ENCODE peak calls at places on chromosome 16, in seven cellular contexts. One of them, this sample, is unnamed.

GRCh38 chr16:11742041-11742535 is 569 bp downstream of the TXNDC11 start:
- DNase-seq in HepG2: peak; percentile 32
- DNase-seq in SK-N-SH: no peak
- DNase-seq in HCT116: no peak
- DNase-seq in Panc1: no peak
- DNase-seq in K562: peak; percentile 53
- DNase-seq in A549: peak; percentile 39
- DNase-seq in this sample: no peak

GRCh38 chr16:81697321-81697885 is 81.7 kb upstream of the PLCG2 start:
- DNase-seq in SK-N-SH: peak; percentile 61
- DNase-seq in A549: peak; percentile 76
- DNase-seq in HepG2: peak; percentile 45
- DNase-seq in K562: peak; percentile 79
- DNase-seq in HCT116: peak; percentile 51
- DNase-seq in Panc1: peak; percentile 22
- DNase-seq in this sample: peak; percentile 81

GRCh38 chr16:63323055-63323454 is 1286.8 kb upstream of the CDH8 start:
- DNase-seq in Panc1: no peak
- DNase-seq in SK-N-SH: no peak
- DNase-seq in HepG2: no peak
- DNase-seq in K562: no peak
- DNase-seq in HCT116: no peak
- DNase-seq in A549: no peak
- DNase-seq in this sample: no peak

GRCh38 chr16:89004209-89004831 is 27.3 kb upstream of the CBFA2T3 start:
- DNase-seq in Panc1: no peak
- DNase-seq in SK-N-SH: peak; percentile 86
- DNase-seq in HepG2: no peak
- DNase-seq in HCT116: no peak
- DNase-seq in A549: no peak
- DNase-seq in K562: peak; percentile 96
- DNase-seq in this sample: no peak

GRCh38 chr16:78437352-78437968 is 338.0 kb downstream of the WWOX start:
- DNase-seq in A549: peak; percentile 27
- DNase-seq in HepG2: peak; percentile 38
- DNase-seq in SK-N-SH: peak; percentile 50
- DNase-seq in HCT116: no peak
- DNase-seq in Panc1: peak; percentile 7
- DNase-seq in K562: peak; percentile 61
- DNase-seq in this sample: peak; percentile 76

GRCh38 chr16:87812200-87812656 is 46.4 kb upstream of the KLHDC4 start:
- DNase-seq in A549: no peak
- DNase-seq in SK-N-SH: peak; percentile 65
- DNase-seq in HepG2: peak; percentile 68
- DNase-seq in HCT116: no peak
- DNase-seq in K562: no peak
- DNase-seq in Panc1: no peak
- DNase-seq in this sample: no peak

GRCh38 chr16:11876306-11876705 is 25.0 kb upstream of the RSL1D1 start:
- DNase-seq in A549: no peak
- DNase-seq in SK-N-SH: no peak
- DNase-seq in HCT116: no peak
- DNase-seq in HepG2: no peak
- DNase-seq in K562: no peak
- DNase-seq in Panc1: no peak
- DNase-seq in this sample: no peak

GRCh38 chr16:88759245-88759975 is 25.6 kb downstream of the PIEZO1 start:
- DNase-seq in HepG2: peak; percentile 98
- DNase-seq in A549: no peak
- DNase-seq in Panc1: no peak
- DNase-seq in HCT116: no peak
- DNase-seq in SK-N-SH: no peak
- DNase-seq in K562: no peak
- DNase-seq in this sample: peak; percentile 72

GRCh38 chr16:49352923-49353322 is 20.7 kb upstream of the C16orf78 start:
- DNase-seq in K562: peak; percentile 34
- DNase-seq in HepG2: peak; percentile 23
- DNase-seq in A549: peak; percentile 23
- DNase-seq in SK-N-SH: peak; percentile 46
- DNase-seq in HCT116: peak; percentile 6
- DNase-seq in Panc1: no peak
- DNase-seq in this sample: peak; percentile 83

GRCh38 chr16:7597677-7598076 is 265.0 kb downstream of the RBFOX1 start:
- DNase-seq in SK-N-SH: no peak
- DNase-seq in K562: no peak
- DNase-seq in HepG2: no peak
- DNase-seq in Panc1: no peak
- DNase-seq in A549: no peak
- DNase-seq in HCT116: no peak
- DNase-seq in this sample: no peak

GRCh38 chr16:88437367-88437964 is 15.6 kb upstream of the ZFPM1 start:
- DNase-seq in A549: peak; percentile 52
- DNase-seq in HCT116: peak; percentile 37
- DNase-seq in HepG2: peak; percentile 48
- DNase-seq in Panc1: no peak
- DNase-seq in SK-N-SH: peak; percentile 95
- DNase-seq in K562: peak; percentile 84
- DNase-seq in this sample: peak; percentile 92

GRCh38 chr16:27768651-27769270 is 218.8 kb downstream of the KATNIP start:
- DNase-seq in K562: no peak
- DNase-seq in A549: no peak
- DNase-seq in HepG2: no peak
- DNase-seq in HCT116: no peak
- DNase-seq in Panc1: no peak
- DNase-seq in SK-N-SH: no peak
- DNase-seq in this sample: no peak

GRCh38 chr16:13036600-13036999 is 135.2 kb downstream of the SHISA9 start:
- DNase-seq in A549: peak; percentile 30
- DNase-seq in K562: peak; percentile 23
- DNase-seq in SK-N-SH: no peak
- DNase-seq in Panc1: no peak
- DNase-seq in HCT116: no peak
- DNase-seq in HepG2: peak; percentile 43
- DNase-seq in this sample: peak; percentile 90

GRCh38 chr16:53456625-53457024 is 22.4 kb downstream of the RBL2 start:
- DNase-seq in A549: no peak
- DNase-seq in Panc1: no peak
- DNase-seq in HepG2: no peak
- DNase-seq in HCT116: no peak
- DNase-seq in SK-N-SH: no peak
- DNase-seq in K562: no peak
- DNase-seq in this sample: peak; percentile 3

GRCh38 chr16:53458623-53459022 is 24.4 kb downstream of the RBL2 start:
- DNase-seq in A549: no peak
- DNase-seq in Panc1: no peak
- DNase-seq in HepG2: no peak
- DNase-seq in SK-N-SH: no peak
- DNase-seq in HCT116: no peak
- DNase-seq in K562: no peak
- DNase-seq in this sample: no peak

DNA sequence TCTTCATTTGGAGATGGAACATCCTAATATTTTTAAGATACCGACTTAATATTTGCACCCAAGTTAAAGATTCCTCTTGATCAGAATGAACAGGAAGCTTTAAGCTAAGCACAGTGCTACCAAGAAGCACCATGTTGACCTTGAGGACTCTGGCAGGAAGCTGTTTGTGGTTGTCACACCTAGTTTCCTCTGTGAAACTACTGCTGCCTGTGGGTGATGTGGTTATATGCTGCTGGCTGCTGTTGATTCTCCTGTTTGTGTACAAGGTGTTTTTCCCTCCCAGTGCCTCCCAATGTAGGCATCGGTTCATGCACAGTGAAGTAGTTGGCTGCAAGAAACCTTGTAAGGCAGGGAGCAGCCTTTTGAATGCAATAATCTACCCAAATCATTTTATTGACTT is 23.4 kb downstream of the RBL2 start:
- DNase-seq in HepG2: no peak
- DNase-seq in HCT116: no peak
- DNase-seq in Panc1: no peak
- DNase-seq in A549: no peak
- DNase-seq in K562: no peak
- DNase-seq in SK-N-SH: no peak
- DNase-seq in this sample: no peak
- H3K27ac ChIP-seq in HepG2: no peak overlapping the region
- H3K27ac ChIP-seq in HCT116: no peak overlapping the region
- H3K27ac ChIP-seq in Panc1: no peak overlapping the region
- H3K27ac ChIP-seq in A549: no peak overlapping the region
- H3K27ac ChIP-seq in K562: no peak overlapping the region
- H3K27ac ChIP-seq in SK-N-SH: no peak overlapping the region
- H3K27ac ChIP-seq in this sample: no peak overlapping the region

GRCh38 chr16:23858496-23859062 is 22.8 kb downstream of the PRKCB start:
- DNase-seq in A549: no peak
- DNase-seq in SK-N-SH: no peak
- DNase-seq in HepG2: no peak
- DNase-seq in HCT116: no peak
- DNase-seq in Panc1: no peak
- DNase-seq in K562: no peak
- DNase-seq in this sample: no peak
- TF ChIP-seq REST in A549: no peak
- TF ChIP-seq REST in SK-N-SH: no peak
- TF ChIP-seq REST in HepG2: no peak
- TF ChIP-seq REST in HCT116: no peak
- TF ChIP-seq REST in Panc1: no peak
- TF ChIP-seq REST in K562: no peak
- TF ChIP-seq REST in this sample: no peak

GRCh38 chr16:67156146-67156844 is 3.4 kb downstream of the TRADD start:
- DNase-seq in A549: no peak
- DNase-seq in HepG2: no peak
- DNase-seq in K562: no peak
- DNase-seq in Panc1: no peak
- DNase-seq in HCT116: no peak
- DNase-seq in SK-N-SH: no peak
- DNase-seq in this sample: no peak

GRCh38 chr16:67154578-67155304 is 3.9 kb upstream of the B3GNT9 start:
- DNase-seq in Panc1: no peak
- DNase-seq in K562: no peak
- DNase-seq in A549: no peak
- DNase-seq in HepG2: no peak
- DNase-seq in HCT116: no peak
- DNase-seq in SK-N-SH: no peak
- DNase-seq in this sample: peak; percentile 58

GRCh38 chr16:67157892-67158635 is 1.6 kb downstream of the TRADD start:
- DNase-seq in HepG2: no peak
- DNase-seq in A549: no peak
- DNase-seq in Panc1: no peak
- DNase-seq in K562: no peak
- DNase-seq in SK-N-SH: no peak
- DNase-seq in HCT116: no peak
- DNase-seq in this sample: no peak

GRCh38 chr16:67157106-67157748 is 2.5 kb downstream of the TRADD start:
- DNase-seq in K562: no peak
- DNase-seq in Panc1: no peak
- DNase-seq in HCT116: no peak
- DNase-seq in SK-N-SH: no peak
- DNase-seq in HepG2: no peak
- DNase-seq in A549: no peak
- DNase-seq in this sample: no peak

DNA sequence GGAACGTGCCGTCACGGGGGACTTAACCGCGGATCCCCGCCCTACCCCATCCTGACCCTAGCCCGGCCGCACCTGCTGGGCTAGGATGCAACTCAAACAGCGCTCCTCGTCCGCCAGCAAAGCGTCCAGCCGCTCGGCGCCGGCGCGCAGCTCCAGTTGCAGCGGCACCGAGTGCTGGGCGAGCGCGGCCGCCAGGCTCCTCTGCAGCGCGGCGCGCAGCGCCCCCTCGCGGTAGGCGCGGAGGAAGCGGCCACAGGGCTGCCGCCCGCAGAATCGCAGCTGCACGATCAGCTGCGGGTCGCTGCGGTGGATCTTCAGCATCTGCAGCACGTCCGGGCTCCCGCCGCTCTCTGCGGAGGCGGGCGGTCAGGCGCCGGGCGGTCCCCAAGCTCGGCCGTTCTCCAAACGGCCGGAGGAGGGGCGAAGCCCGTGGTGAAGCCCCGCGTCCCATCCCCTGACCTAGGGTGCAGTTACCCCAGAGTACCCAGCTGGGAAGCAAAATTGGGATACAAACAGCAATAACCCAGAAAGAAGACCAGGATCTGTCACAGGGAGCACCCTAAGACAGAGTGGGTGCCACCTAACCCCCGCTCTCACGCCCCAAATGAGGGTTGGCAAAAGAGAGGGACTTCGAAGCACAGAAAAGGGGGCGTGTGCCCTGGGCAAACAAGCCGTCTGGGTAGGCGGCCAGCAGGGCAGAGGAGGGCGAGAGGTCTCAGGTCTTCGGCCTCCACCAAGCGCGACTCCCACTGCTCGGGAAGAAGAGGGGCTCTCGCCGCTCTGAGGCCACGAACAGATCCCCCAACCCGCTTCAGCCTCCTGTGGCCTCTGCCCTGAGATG is 4.2 kb downstream of the TRADD start:
- DNase-seq in A549: peak; percentile 72
- DNase-seq in HCT116: no peak
- DNase-seq in Panc1: no peak
- DNase-seq in SK-N-SH: peak; percentile 94
- DNase-seq in HepG2: peak; percentile 57
- DNase-seq in K562: peak; percentile 87
- DNase-seq in this sample: peak; percentile 84
- H3K4me1 ChIP-seq in A549: peaks cover 21% of the 10 kb centered on the region
- H3K4me1 ChIP-seq in HCT116: peaks cover 36% of the 10 kb centered on the region
- H3K4me1 ChIP-seq in Panc1: peaks cover 8% of the 10 kb centered on the region
- H3K4me1 ChIP-seq in SK-N-SH: peaks cover 4% of the 10 kb centered on the region
- H3K4me1 ChIP-seq in HepG2: peaks cover 48% of the 10 kb centered on the region
- H3K4me1 ChIP-seq in K562: peaks cover 16% of the 10 kb centered on the region
- H3K4me1 ChIP-seq in this sample: peaks cover 25% of the 10 kb centered on the region

GRCh38 chr16:72862090-72862489 is 185.8 kb downstream of the ZFHX3 start:
- DNase-seq in HCT116: no peak
- DNase-seq in K562: no peak
- DNase-seq in Panc1: no peak
- DNase-seq in SK-N-SH: no peak
- DNase-seq in HepG2: no peak
- DNase-seq in A549: no peak
- DNase-seq in this sample: no peak

GRCh38 chr16:72860726-72861562 is 187.0 kb downstream of the ZFHX3 start:
- DNase-seq in K562: no peak
- DNase-seq in SK-N-SH: no peak
- DNase-seq in HCT116: no peak
- DNase-seq in A549: no peak
- DNase-seq in HepG2: no peak
- DNase-seq in Panc1: no peak
- DNase-seq in this sample: no peak

GRCh38 chr16:72858611-72859493 is 189.1 kb downstream of the ZFHX3 start:
- DNase-seq in HCT116: no peak
- DNase-seq in A549: no peak
- DNase-seq in Panc1: no peak
- DNase-seq in SK-N-SH: peak; percentile 67
- DNase-seq in K562: no peak
- DNase-seq in HepG2: no peak
- DNase-seq in this sample: no peak

GRCh38 chr16:72857841-72858594 is 189.9 kb downstream of the ZFHX3 start:
- DNase-seq in A549: no peak
- DNase-seq in HepG2: no peak
- DNase-seq in SK-N-SH: no peak
- DNase-seq in HCT116: no peak
- DNase-seq in Panc1: no peak
- DNase-seq in K562: no peak
- DNase-seq in this sample: no peak

DNA sequence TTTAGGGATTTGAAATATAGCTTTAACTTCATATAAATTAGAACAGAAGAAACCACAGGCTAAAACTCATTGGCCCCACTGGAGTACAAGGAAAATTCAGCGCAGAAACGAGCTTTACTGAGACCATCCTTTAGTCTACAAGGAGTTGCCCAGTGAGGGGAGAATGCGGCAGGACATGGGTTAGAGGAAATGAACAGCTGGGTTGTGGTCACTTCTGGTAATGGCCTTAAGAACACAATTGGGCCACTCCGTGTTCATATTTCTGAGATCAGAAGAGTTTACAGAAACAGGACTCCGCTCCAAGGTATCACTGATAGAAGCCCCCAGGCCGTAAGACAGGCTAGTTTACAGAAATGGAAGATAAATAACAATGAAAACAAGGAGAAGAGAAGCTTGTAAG is 188.3 kb downstream of the ZFHX3 start:
- DNase-seq in Panc1: no peak
- DNase-seq in A549: no peak
- DNase-seq in HepG2: no peak
- DNase-seq in SK-N-SH: no peak
- DNase-seq in HCT116: no peak
- DNase-seq in K562: no peak
- DNase-seq in this sample: no peak
- H3K27ac ChIP-seq in Panc1: no peak overlapping the region
- H3K27ac ChIP-seq in A549: no peak overlapping the region
- H3K27ac ChIP-seq in HepG2: no peak overlapping the region
- H3K27ac ChIP-seq in SK-N-SH: peak overlapping the region; percentile 63
- H3K27ac ChIP-seq in HCT116: no peak overlapping the region
- H3K27ac ChIP-seq in K562: no peak overlapping the region
- H3K27ac ChIP-seq in this sample: no peak overlapping the region